ENCODE peak calls at places on chromosomes 3 and 15, in eight cellular contexts. N, D, V, M, K, A, Y and P are unnamed samples.

GRCh38 chr15:64146041-64146440 is 5.5 kb upstream of the SNX22 start:
- DNase-seq in N (no peak), D (no peak), V (no peak), M (no peak), K (no peak), A (no peak), Y (no peak), P (no peak)

GRCh38 chr3:81378552-81379288 is 382.7 kb downstream of the GBE1 start:
- DNase-seq in N (no peak), D (no peak), V (no peak), M (no peak), K (no peak), A (no peak), Y (peak), P (no peak)

GRCh38 chr3:98999675-99000074 is 98.2 kb upstream of the DCBLD2 start:
- DNase-seq in N (no peak), D (no peak), V (no peak), M (no peak), K (no peak), A (no peak), Y (no peak), P (no peak)

GRCh38 chr15:69568621-69569020 is 116.0 kb downstream of the RPLP1 start:
- DNase-seq in N (no peak), D (no peak), V (peak), M (peak), K (no peak), A (no peak), Y (no peak), P (peak)

GRCh38 chr3:184662192-184662591 is 49.7 kb downstream of the MAGEF1 start:
- DNase-seq in N (no peak), D (no peak), V (no peak), M (peak), K (no peak), A (no peak), Y (no peak), P (no peak)

GRCh38 chr3:11641683-11642407 is 1.9 kb downstream of the VGLL4 start:
- DNase-seq in N (no peak), D (peak), V (peak), M (peak), K (peak), A (no peak), Y (no peak), P (peak)

GRCh38 chr3:32626650-32627049 is 56.0 kb upstream of the DYNC1LI1 start:
- DNase-seq in N (no peak), D (peak), V (no peak), M (no peak), K (no peak), A (no peak), Y (no peak), P (no peak)

GRCh38 chr15:91223902-91224301 is 123.8 kb downstream of the SV2B start:
- DNase-seq in N (no peak), D (peak), V (no peak), M (no peak), K (no peak), A (no peak), Y (no peak), P (no peak)

GRCh38 chr15:72782993-72783562 is 480 bp downstream of the ADPGK start:
- DNase-seq in N (peak), D (peak), V (peak), M (peak), K (no peak), A (peak), Y (peak), P (no peak)

GRCh38 chr3:38039101-38039898 is at the start of gene DLEC1:
- DNase-seq in N (no peak), D (peak), V (peak), M (peak), K (peak), A (no peak), Y (no peak), P (peak)

GRCh38 chr3:134869153-134869726 is 74.2 kb downstream of the EPHB1 start:
- DNase-seq in N (no peak), D (peak), V (no peak), M (no peak), K (no peak), A (no peak), Y (no peak), P (no peak)

GRCh38 chr15:56244237-56244810 is 645 bp upstream of the RFX7 start:
- DNase-seq in N (peak), D (peak), V (peak), M (peak), K (peak), A (peak), Y (peak), P (peak)

GRCh38 chr3:171753665-171754408 is 56.4 kb downstream of the PLD1 start:
- DNase-seq in N (no peak), D (no peak), V (peak), M (peak), K (no peak), A (no peak), Y (no peak), P (peak)

GRCh38 chr3:155418426-155418825 is 124.9 kb upstream of the STRIT1 start:
- DNase-seq in N (peak), D (no peak), V (no peak), M (no peak), K (peak), A (peak), Y (no peak), P (no peak)

GRCh38 chr3:135966875-135967274 is 1.3 kb downstream of the PPP2R3A start:
- DNase-seq in N (no peak), D (no peak), V (no peak), M (no peak), K (no peak), A (no peak), Y (no peak), P (no peak)

GRCh38 chr15:60421544-60421943 is 23.8 kb upstream of the ANXA2 start:
- DNase-seq in N (no peak), D (no peak), V (peak), M (peak), K (no peak), A (no peak), Y (no peak), P (peak)

GRCh38 chr3:5974637-5975322 is 787.3 kb downstream of the EDEM1 start:
- DNase-seq in N (no peak), D (no peak), V (no peak), M (no peak), K (no peak), A (no peak), Y (no peak), P (no peak)

GRCh38 chr3:134326760-134327593 is 47.3 kb downstream of the AMOTL2 start:
- DNase-seq in N (no peak), D (no peak), V (peak), M (peak), K (no peak), A (no peak), Y (no peak), P (peak)